ENCODE peak calls at places on chromosome 16, in four cellular contexts. O is foreskin fibroblast; L is adrenal gland; I is CD8-positive, alpha-beta T cell. J is an unnamed sample.

GRCh38 chr16:9846362-9847099 is 335.7 kb downstream of the GRIN2A start:
- DNase-seq in O (peak), L (no peak), I (no peak), J (no peak)

GRCh38 chr16:15741207-15741871 is 91.3 kb downstream of the NDE1 start:
- DNase-seq in O (no peak), L (no peak), I (no peak), J (no peak)

GRCh38 chr16:48963901-48964615 is 317.6 kb downstream of the CBLN1 start:
- DNase-seq in O (peak), L (no peak), I (no peak), J (no peak)

GRCh38 chr16:4232541-4233386 is 9.1 kb downstream of the SRL start:
- DNase-seq in O (no peak), L (no peak), I (no peak), J (no peak)

GRCh38 chr16:57409870-57410585 is 5.5 kb downstream of the CCL17 start:
- DNase-seq in O (no peak), L (peak), I (no peak), J (no peak)

GRCh38 chr16:11393861-11394592 is 48.8 kb downstream of the RMI2 start:
- DNase-seq in O (no peak), L (no peak), I (no peak), J (no peak)

GRCh38 chr16:84369938-84370627 is 1.7 kb downstream of the ATP2C2 start:
- DNase-seq in O (no peak), L (no peak), I (no peak), J (no peak)

GRCh38 chr16:87723224-87723619 is 42.6 kb downstream of the KLHDC4 start:
- DNase-seq in O (peak), L (peak), I (no peak), J (peak)

GRCh38 chr16:64841071-64841470 is 280.8 kb downstream of the CDH11 start:
- DNase-seq in O (no peak), L (no peak), I (no peak), J (no peak)

DNA sequence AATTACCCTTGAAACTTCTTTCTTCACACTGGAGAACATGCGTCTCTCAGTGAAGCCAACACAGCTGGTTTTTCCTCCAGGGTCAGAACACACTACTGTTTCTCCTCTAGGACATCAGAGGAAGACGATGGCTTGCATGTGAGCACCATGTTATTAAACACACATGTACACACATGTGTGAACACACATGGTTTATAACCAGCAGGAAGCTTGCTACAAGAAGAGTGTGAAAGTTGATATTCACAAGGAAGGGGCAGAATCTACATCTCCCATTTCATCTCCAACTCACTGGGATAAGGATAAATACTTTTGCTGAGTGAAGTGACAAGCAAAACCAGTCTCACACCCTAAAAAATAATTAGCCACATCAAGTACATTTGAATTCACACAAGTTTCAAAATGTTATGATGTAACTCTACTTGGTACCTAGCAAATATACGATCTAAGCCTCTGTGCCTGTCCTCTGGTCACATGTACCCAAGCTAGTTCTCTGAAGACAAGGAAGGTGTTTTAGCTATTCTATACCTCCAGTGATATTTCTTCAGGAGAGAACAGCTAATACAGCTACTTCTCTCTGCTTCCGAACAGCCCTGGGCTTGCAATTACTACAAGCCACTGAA is 127.7 kb downstream of the PARN start:
- DNase-seq in O (no peak), L (no peak), I (no peak), J (no peak)
- H3K4me3 ChIP-seq in O (no peak), L (no peak), I (no peak), J (no peak)

GRCh38 chr16:75197522-75198134 is 9.3 kb downstream of the CTRB2 start:
- DNase-seq in O (no peak), L (no peak), I (no peak), J (no peak)
- H3K4me3 ChIP-seq in O (peak), L (no peak), I (no peak), J (no peak)

GRCh38 chr16:66661210-66661560 is 35.4 kb downstream of the CMTM4 start:
- DNase-seq in O (no peak), L (no peak), I (no peak), J (no peak)

GRCh38 chr16:66658860-66659190 is 37.7 kb downstream of the CMTM4 start:
- DNase-seq in O (no peak), L (no peak), I (no peak), J (no peak)

GRCh38 chr16:66658143-66658859 is 38.2 kb downstream of the CMTM4 start:
- DNase-seq in O (no peak), L (no peak), I (no peak), J (no peak)

GRCh38 chr16:66662445-66663194 is 33.9 kb downstream of the CMTM4 start:
- DNase-seq in O (peak), L (no peak), I (no peak), J (no peak)

GRCh38 chr16:66660422-66661209 is 35.9 kb downstream of the CMTM4 start:
- DNase-seq in O (peak), L (peak), I (no peak), J (no peak)
- H3K4me3 ChIP-seq in O (no peak), L (no peak), I (no peak), J (no peak)

GRCh38 chr16:27273330-27273669 is 4.7 kb upstream of the NSMCE1 start:
- DNase-seq in O (no peak), L (no peak), I (no peak), J (no peak)
- H3K4me3 ChIP-seq in O (no peak), L (no peak), I (no peak), J (no peak)

GRCh38 chr16:69848635-69849545 is 86.8 kb downstream of the WWP2 start:
- DNase-seq in O (peak), L (peak), I (no peak), J (no peak)
- H3K4me3 ChIP-seq in O (no peak), L (no peak), I (no peak), J (no peak)

GRCh38 chr16:12901597-12902436 is at the start of gene SHISA9:
- DNase-seq in O (peak), L (no peak), I (no peak), J (no peak)
- H3K4me3 ChIP-seq in O (no peak), L (no peak), I (no peak), J (no peak)

J was measured in GM06990.